ENCODE peak calls at places on chromosomes 3 and 15, in six cellular contexts. X, H, D, C, R and A are unnamed samples.

GRCh38 chr3:43296565-43296964 is 10.2 kb downstream of the SNRK start:
- DNase-seq in H (no peak), D (no peak), R (no peak), C (no peak), X (no peak), A (no peak)

GRCh38 chr15:95644476-95644875 is 686.0 kb upstream of the NR2F2 start:
- DNase-seq in D (no peak), H (no peak), C (no peak), X (no peak), R (no peak), A (no peak)

GRCh38 chr3:12955651-12956315 is 114.4 kb upstream of the RPL32 start:
- DNase-seq in X (no peak), C (no peak), H (no peak), R (no peak), D (no peak), A (no peak)

GRCh38 chr15:98904466-98905048 is 103.0 kb downstream of the PGPEP1L start:
- DNase-seq in D (no peak), R (peak), C (peak), H (no peak), X (no peak), A (peak)

GRCh38 chr3:12287727-12288465 is 974 bp upstream of the PPARG start:
- DNase-seq in D (no peak), H (no peak), R (peak), X (no peak), C (peak), A (no peak)

GRCh38 chr3:104101736-104102135 is 1265.0 kb upstream of the ALCAM start:
- DNase-seq in C (no peak), D (no peak), X (no peak), H (no peak), R (no peak), A (no peak)

GRCh38 chr3:184602406-184603155 is 41.0 kb downstream of the EPHB3 start:
- DNase-seq in X (no peak), C (peak), H (peak), D (no peak), R (no peak), A (peak)

GRCh38 chr15:66658057-66658456 is 44.0 kb upstream of the SMAD6 start:
- DNase-seq in H (no peak), X (no peak), D (no peak), C (no peak), R (no peak), A (no peak)

GRCh38 chr3:159749406-159749805 is 239.2 kb upstream of the IL12A start:
- DNase-seq in X (no peak), H (no peak), R (no peak), C (no peak), D (no peak), A (no peak)

GRCh38 chr3:192848371-192849233 is 69.1 kb downstream of the MB21D2 start:
- DNase-seq in C (no peak), R (no peak), H (no peak), X (no peak), D (no peak), A (no peak)

GRCh38 chr3:127699098-127699945 is 26.6 kb downstream of the ABTB1 start:
- DNase-seq in X (peak), H (peak), D (no peak), C (no peak), R (no peak), A (no peak)

GRCh38 chr15:47332481-47332880 is 384.8 kb upstream of the SEMA6D start:
- DNase-seq in D (no peak), X (no peak), C (no peak), R (no peak), H (no peak), A (no peak)

GRCh38 chr3:55467099-55467498 is 20.0 kb downstream of the WNT5A start:
- DNase-seq in D (no peak), X (no peak), C (no peak), H (no peak), R (no peak), A (no peak)

GRCh38 chr3:33186524-33187367 is 31.9 kb downstream of the SUSD5 start:
- DNase-seq in C (no peak), D (no peak), H (no peak), R (no peak), X (no peak), A (no peak)

GRCh38 chr15:85941186-85941855 is 138.3 kb upstream of the AGBL1 start:
- DNase-seq in D (peak), X (no peak), R (peak), C (no peak), H (no peak), A (no peak)

GRCh38 chr15:100372695-100373036 is 30.9 kb upstream of the ADAMTS17 start:
- DNase-seq in D (no peak), X (no peak), C (no peak), H (peak), R (no peak), A (no peak)

GRCh38 chr15:56759450-56759845 is 26.1 kb upstream of the ZNF280D start:
- DNase-seq in R (no peak), C (no peak), X (no peak), H (no peak), D (peak), A (peak)

GRCh38 chr3:41026394-41027177 is 172.7 kb upstream of the CTNNB1 start:
- DNase-seq in R (no peak), C (no peak), X (no peak), H (no peak), D (no peak), A (peak)

GRCh38 chr3:156750874-156751245 is 75.3 kb upstream of the LEKR1 start:
- DNase-seq in H (no peak), R (no peak), D (no peak), C (no peak), X (no peak), A (no peak)

GRCh38 chr15:88610756-88611231 is 10.3 kb upstream of the AEN start:
- DNase-seq in R (no peak), H (no peak), X (no peak), D (no peak), C (peak), A (no peak)